ENCODE peak calls at places on chromosomes 1 and 21, in nine cellular contexts. One of them, this sample, is unnamed. For H3K9me3, the result is how much of the 10 kb centered on the place peaks cover.

GRCh38 chr1:199901341-199901740 is 126.2 kb upstream of the NR5A2 start:
- DNase-seq in IMR-90: no peak
- DNase-seq in H1: no peak
- DNase-seq in body of pancreas: no peak
- DNase-seq in HepG2: no peak
- DNase-seq in prostate gland: no peak
- DNase-seq in HCT116: no peak
- DNase-seq in stomach: no peak
- DNase-seq in sigmoid colon: no peak
- DNase-seq in this sample: no peak

GRCh38 chr1:153903841-153904455 is 18.8 kb downstream of the GATAD2B start:
- DNase-seq in IMR-90: no peak
- DNase-seq in H1: no peak
- DNase-seq in body of pancreas: no peak
- DNase-seq in HepG2: no peak
- DNase-seq in prostate gland: no peak
- DNase-seq in HCT116: no peak
- DNase-seq in stomach: no peak
- DNase-seq in sigmoid colon: no peak
- DNase-seq in this sample: no peak

GRCh38 chr1:176656257-176656995 is 193.5 kb downstream of the PAPPA2 start:
- DNase-seq in IMR-90: peak
- DNase-seq in H1: no peak
- DNase-seq in body of pancreas: peak
- DNase-seq in HepG2: no peak
- DNase-seq in prostate gland: no peak
- DNase-seq in HCT116: no peak
- DNase-seq in stomach: no peak
- DNase-seq in sigmoid colon: no peak
- DNase-seq in this sample: no peak

GRCh38 chr21:42962360-42963007 is 11.9 kb upstream of the PKNOX1 start:
- DNase-seq in IMR-90: no peak
- DNase-seq in H1: no peak
- DNase-seq in body of pancreas: no peak
- DNase-seq in HepG2: no peak
- DNase-seq in prostate gland: no peak
- DNase-seq in HCT116: no peak
- DNase-seq in stomach: no peak
- DNase-seq in sigmoid colon: peak
- DNase-seq in this sample: no peak

GRCh38 chr1:116763116-116763786 is 9.0 kb downstream of the CD2 start:
- DNase-seq in IMR-90: no peak
- DNase-seq in H1: peak
- DNase-seq in body of pancreas: no peak
- DNase-seq in HepG2: no peak
- DNase-seq in prostate gland: no peak
- DNase-seq in HCT116: no peak
- DNase-seq in stomach: no peak
- DNase-seq in sigmoid colon: no peak
- DNase-seq in this sample: no peak

GRCh38 chr1:40868051-40868723 is 6.0 kb upstream of the CITED4 start:
- DNase-seq in IMR-90: peak
- DNase-seq in H1: no peak
- DNase-seq in body of pancreas: no peak
- DNase-seq in HepG2: peak
- DNase-seq in prostate gland: peak
- DNase-seq in HCT116: no peak
- DNase-seq in stomach: peak
- DNase-seq in sigmoid colon: no peak
- DNase-seq in this sample: no peak

GRCh38 chr1:241413386-241413785 is 56.4 kb upstream of the RGS7 start:
- DNase-seq in IMR-90: peak
- DNase-seq in H1: no peak
- DNase-seq in body of pancreas: no peak
- DNase-seq in HepG2: no peak
- DNase-seq in prostate gland: no peak
- DNase-seq in HCT116: no peak
- DNase-seq in stomach: no peak
- DNase-seq in sigmoid colon: no peak
- DNase-seq in this sample: no peak

GRCh38 chr1:17116643-17117042 is 2.6 kb downstream of the PADI2 start:
- DNase-seq in IMR-90: no peak
- DNase-seq in H1: no peak
- DNase-seq in body of pancreas: no peak
- DNase-seq in HepG2: no peak
- DNase-seq in prostate gland: no peak
- DNase-seq in HCT116: no peak
- DNase-seq in stomach: no peak
- DNase-seq in sigmoid colon: no peak
- DNase-seq in this sample: no peak

GRCh38 chr21:35628331-35628730 is 432.0 kb downstream of the SETD4 start:
- DNase-seq in IMR-90: no peak
- DNase-seq in H1: no peak
- DNase-seq in body of pancreas: no peak
- DNase-seq in HepG2: no peak
- DNase-seq in prostate gland: no peak
- DNase-seq in HCT116: no peak
- DNase-seq in stomach: no peak
- DNase-seq in sigmoid colon: no peak
- DNase-seq in this sample: no peak

GRCh38 chr1:94734963-94735899 is 84.9 kb upstream of the SLC44A3 start:
- DNase-seq in IMR-90: peak
- DNase-seq in H1: no peak
- DNase-seq in body of pancreas: peak
- DNase-seq in HepG2: no peak
- DNase-seq in prostate gland: peak
- DNase-seq in HCT116: no peak
- DNase-seq in stomach: peak
- DNase-seq in sigmoid colon: no peak
- DNase-seq in this sample: peak

GRCh38 chr1:25126568-25126967 is 105.7 kb downstream of the SYF2 start:
- DNase-seq in IMR-90: no peak
- DNase-seq in H1: no peak
- DNase-seq in body of pancreas: no peak
- DNase-seq in HepG2: peak
- DNase-seq in prostate gland: no peak
- DNase-seq in HCT116: no peak
- DNase-seq in stomach: no peak
- DNase-seq in sigmoid colon: no peak
- DNase-seq in this sample: no peak

GRCh38 chr1:41317356-41317755 is 43.9 kb upstream of the FOXO6 start:
- DNase-seq in IMR-90: no peak
- DNase-seq in H1: peak
- DNase-seq in body of pancreas: no peak
- DNase-seq in HepG2: no peak
- DNase-seq in prostate gland: no peak
- DNase-seq in HCT116: no peak
- DNase-seq in stomach: no peak
- DNase-seq in sigmoid colon: no peak
- DNase-seq in this sample: no peak

GRCh38 chr1:247102381-247102780 is 1.8 kb downstream of the ZNF669 start:
- DNase-seq in IMR-90: peak
- DNase-seq in H1: no peak
- DNase-seq in body of pancreas: no peak
- DNase-seq in HepG2: no peak
- DNase-seq in prostate gland: no peak
- DNase-seq in HCT116: no peak
- DNase-seq in stomach: no peak
- DNase-seq in sigmoid colon: no peak
- DNase-seq in this sample: no peak

GRCh38 chr1:247096544-247096943 is 7.6 kb downstream of the ZNF669 start:
- DNase-seq in IMR-90: no peak
- DNase-seq in H1: no peak
- DNase-seq in body of pancreas: no peak
- DNase-seq in HepG2: no peak
- DNase-seq in prostate gland: no peak
- DNase-seq in HCT116: no peak
- DNase-seq in stomach: no peak
- DNase-seq in sigmoid colon: no peak
- DNase-seq in this sample: no peak

GRCh38 chr1:247100676-247101279 is 3.4 kb downstream of the ZNF669 start:
- DNase-seq in IMR-90: no peak
- DNase-seq in H1: no peak
- DNase-seq in body of pancreas: no peak
- DNase-seq in HepG2: no peak
- DNase-seq in prostate gland: no peak
- DNase-seq in HCT116: no peak
- DNase-seq in stomach: no peak
- DNase-seq in sigmoid colon: no peak
- DNase-seq in this sample: no peak

GRCh38 chr1:247096112-247096511 is 8.0 kb downstream of the ZNF669 start:
- DNase-seq in IMR-90: no peak
- DNase-seq in H1: no peak
- DNase-seq in body of pancreas: no peak
- DNase-seq in HepG2: no peak
- DNase-seq in prostate gland: no peak
- DNase-seq in HCT116: no peak
- DNase-seq in stomach: no peak
- DNase-seq in sigmoid colon: no peak
- DNase-seq in this sample: no peak

GRCh38 chr1:247096958-247097357 is 7.2 kb downstream of the ZNF669 start:
- DNase-seq in IMR-90: no peak
- DNase-seq in H1: no peak
- DNase-seq in body of pancreas: no peak
- DNase-seq in HepG2: no peak
- DNase-seq in prostate gland: no peak
- DNase-seq in HCT116: no peak
- DNase-seq in stomach: no peak
- DNase-seq in sigmoid colon: no peak
- DNase-seq in this sample: no peak
- TF ChIP-seq POLR2A in IMR-90: no peak
- TF ChIP-seq POLR2A in H1: no peak
- TF ChIP-seq POLR2A in body of pancreas: no peak
- TF ChIP-seq POLR2A in HepG2: no peak
- TF ChIP-seq POLR2A in prostate gland: no peak
- TF ChIP-seq POLR2A in HCT116: no peak
- TF ChIP-seq POLR2A in stomach: no peak
- TF ChIP-seq POLR2A in sigmoid colon: no peak
- TF ChIP-seq POLR2A in this sample: no peak

DNA sequence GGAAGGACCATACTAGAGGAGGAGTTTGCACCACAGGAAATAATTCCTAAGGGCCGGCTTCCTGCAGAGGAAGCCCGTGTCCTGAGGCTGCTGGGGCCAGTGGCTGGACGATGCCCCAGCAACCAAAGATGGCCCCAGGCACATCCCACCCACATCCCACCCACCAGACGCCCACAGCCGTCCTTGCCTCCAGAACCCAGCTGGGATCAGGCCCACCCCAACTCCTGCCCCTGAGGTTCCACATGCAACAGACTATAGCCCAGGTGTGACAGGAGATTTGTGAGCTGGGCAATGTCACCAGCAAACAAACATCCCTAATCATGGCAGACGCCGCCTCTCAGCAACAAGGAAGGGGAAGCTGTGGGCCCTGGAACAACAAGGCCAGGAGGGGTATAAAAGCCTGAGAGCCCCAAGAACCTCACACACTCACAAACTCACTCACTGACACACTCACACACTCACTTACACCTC is at the start of gene KRTAP10-9:
- DNase-seq in IMR-90: no peak
- DNase-seq in H1: no peak
- DNase-seq in body of pancreas: no peak
- DNase-seq in HepG2: no peak
- DNase-seq in prostate gland: no peak
- DNase-seq in HCT116: no peak
- DNase-seq in stomach: no peak
- DNase-seq in sigmoid colon: no peak
- DNase-seq in this sample: no peak
- H3K9me3 ChIP-seq in IMR-90: under half
- H3K9me3 ChIP-seq in H1: under half
- H3K9me3 ChIP-seq in body of pancreas: under half
- H3K9me3 ChIP-seq in HepG2: under half
- H3K9me3 ChIP-seq in prostate gland: under half
- H3K9me3 ChIP-seq in HCT116: under half
- H3K9me3 ChIP-seq in stomach: under half
- H3K9me3 ChIP-seq in sigmoid colon: under half
- H3K9me3 ChIP-seq in this sample: under half

GRCh38 chr1:201895120-201895665 is 6.5 kb downstream of the SHISA4 start:
- DNase-seq in IMR-90: no peak
- DNase-seq in H1: no peak
- DNase-seq in body of pancreas: no peak
- DNase-seq in HepG2: no peak
- DNase-seq in prostate gland: no peak
- DNase-seq in HCT116: no peak
- DNase-seq in stomach: no peak
- DNase-seq in sigmoid colon: no peak
- DNase-seq in this sample: no peak

GRCh38 chr1:201898240-201898894 is 9.7 kb downstream of the SHISA4 start:
- DNase-seq in IMR-90: no peak
- DNase-seq in H1: no peak
- DNase-seq in body of pancreas: no peak
- DNase-seq in HepG2: no peak
- DNase-seq in prostate gland: no peak
- DNase-seq in HCT116: no peak
- DNase-seq in stomach: no peak
- DNase-seq in sigmoid colon: no peak
- DNase-seq in this sample: no peak

GRCh38 chr1:201894343-201895119 is 5.8 kb downstream of the SHISA4 start:
- DNase-seq in IMR-90: peak
- DNase-seq in H1: peak
- DNase-seq in body of pancreas: no peak
- DNase-seq in HepG2: no peak
- DNase-seq in prostate gland: no peak
- DNase-seq in HCT116: no peak
- DNase-seq in stomach: no peak
- DNase-seq in sigmoid colon: no peak
- DNase-seq in this sample: no peak

GRCh38 chr1:201896951-201897391 is 8.3 kb downstream of the SHISA4 start:
- DNase-seq in IMR-90: peak
- DNase-seq in H1: no peak
- DNase-seq in body of pancreas: no peak
- DNase-seq in HepG2: no peak
- DNase-seq in prostate gland: no peak
- DNase-seq in HCT116: no peak
- DNase-seq in stomach: no peak
- DNase-seq in sigmoid colon: peak
- DNase-seq in this sample: no peak

GRCh38 chr1:201895913-201896807 is 7.5 kb downstream of the SHISA4 start:
- DNase-seq in IMR-90: peak
- DNase-seq in H1: peak
- DNase-seq in body of pancreas: peak
- DNase-seq in HepG2: peak
- DNase-seq in prostate gland: peak
- DNase-seq in HCT116: peak
- DNase-seq in stomach: peak
- DNase-seq in sigmoid colon: peak
- DNase-seq in this sample: peak
- TF ChIP-seq POLR2A in IMR-90: peak
- TF ChIP-seq POLR2A in H1: no peak
- TF ChIP-seq POLR2A in body of pancreas: no peak
- TF ChIP-seq POLR2A in HepG2: no peak
- TF ChIP-seq POLR2A in prostate gland: no peak
- TF ChIP-seq POLR2A in HCT116: no peak
- TF ChIP-seq POLR2A in stomach: no peak
- TF ChIP-seq POLR2A in sigmoid colon: no peak
- TF ChIP-seq POLR2A in this sample: peak

DNA sequence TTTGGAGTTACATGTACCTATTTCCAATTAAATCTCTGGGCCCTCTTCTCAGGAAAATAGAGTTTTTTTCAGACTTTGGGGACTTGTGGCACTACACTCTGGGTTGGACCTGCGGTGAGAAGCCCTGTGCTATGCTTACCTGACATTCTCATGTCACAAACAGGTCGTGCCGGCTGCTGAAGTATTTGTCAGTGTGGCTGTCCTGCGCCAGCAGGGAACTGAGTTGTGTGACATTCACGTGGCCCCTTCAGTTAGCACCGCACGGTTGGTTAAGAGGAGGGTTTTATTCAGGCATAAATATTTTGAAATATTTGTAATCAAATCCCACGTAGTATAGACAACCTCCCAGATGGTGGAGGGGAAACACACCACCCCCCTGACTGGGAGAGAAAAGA is 6.3 kb upstream of the COL6A2 start:
- DNase-seq in IMR-90: peak
- DNase-seq in H1: no peak
- DNase-seq in body of pancreas: no peak
- DNase-seq in HepG2: no peak
- DNase-seq in prostate gland: no peak
- DNase-seq in HCT116: no peak
- DNase-seq in stomach: no peak
- DNase-seq in sigmoid colon: peak
- DNase-seq in this sample: peak
- H3K9me3 ChIP-seq in IMR-90: under half
- H3K9me3 ChIP-seq in H1: under half
- H3K9me3 ChIP-seq in body of pancreas: under half
- H3K9me3 ChIP-seq in HepG2: under half
- H3K9me3 ChIP-seq in prostate gland: under half
- H3K9me3 ChIP-seq in HCT116: under half
- H3K9me3 ChIP-seq in stomach: under half
- H3K9me3 ChIP-seq in sigmoid colon: under half
- H3K9me3 ChIP-seq in this sample: under half

This sample was measured in Peyer's patch.